ENCODE peak calls at places on chromosomes 1 and 21, in four cellular contexts. T is lower leg skin, O is GM13977, I is RWPE1. F is an unnamed sample.

GRCh38 chr1:216173315-216173714 is 249.9 kb downstream of the USH2A start:
- DNase-seq in O (no peak), I (no peak), T (no peak), F (no peak)

GRCh38 chr1:156760796-156761104 is 6.6 kb upstream of the PRCC start:
- DNase-seq in T (no peak), I (no peak), O (no peak), F (no peak)

GRCh38 chr1:59511476-59512465 is 214.9 kb downstream of the FGGY start:
- DNase-seq in O (no peak), I (no peak), T (no peak), F (peak)

GRCh38 chr1:84365225-84366221 is 32.8 kb upstream of the DNASE2B start:
- DNase-seq in O (no peak), I (peak), T (peak), F (no peak)

GRCh38 chr1:162347281-162347680 is 29.4 kb downstream of the SPATA46 start:
- DNase-seq in I (no peak), O (no peak), T (no peak), F (no peak)

GRCh38 chr1:165485716-165486115 is 40.8 kb upstream of the RXRG start:
- DNase-seq in O (no peak), T (no peak), I (no peak), F (no peak)

GRCh38 chr1:87956072-87956471 is 627.4 kb downstream of the LMO4 start:
- DNase-seq in T (no peak), O (no peak), I (peak), F (peak)

GRCh38 chr1:10048601-10049000 is 15.8 kb downstream of the UBE4B start:
- DNase-seq in I (no peak), T (no peak), O (no peak), F (no peak)

GRCh38 chr21:24995206-24995605 is 612.1 kb downstream of the MRPL39 start:
- DNase-seq in T (no peak), I (no peak), O (no peak), F (no peak)